ENCODE peak calls at places on chromosomes 3 and 15, in four cellular contexts. S is tibial nerve; R is activated CD8-positive, alpha-beta memory T cell treated with anti-CD3 and anti-CD28 coated beads, Interleukin-2, amount 50 U/mL, for 48 hours; V is stimulated activated CD4-positive, alpha-beta T cell treated with anti-CD3 and anti-CD28 coated beads, Interleukin-4, amount 100 ng/mL, for 1 hour. Q is an unnamed sample.

GRCh38 chr3:67598814-67599556 is 55.4 kb downstream of the SUCLG2 start:
- DNase-seq in V (no peak), S (no peak), R (no peak), Q (no peak)

GRCh38 chr3:129657261-129658046 is 51.0 kb upstream of the PLXND1 start:
- DNase-seq in S (no peak), R (no peak), V (no peak), Q (no peak)

GRCh38 chr3:138673641-138674040 is 65.1 kb downstream of the FAIM start:
- DNase-seq in V (no peak), R (no peak), S (no peak), Q (no peak)

GRCh38 chr3:66297917-66298316 is 77.1 kb downstream of the SLC25A26 start:
- DNase-seq in V (no peak), R (no peak), S (no peak), Q (no peak)

GRCh38 chr3:152270944-152271343 is 2.2 kb downstream of the MBNL1 start:
- DNase-seq in V (no peak), R (no peak), S (no peak), Q (no peak)

GRCh38 chr3:98343647-98344507 is 9.8 kb upstream of the OR5K4 start:
- DNase-seq in R (no peak), V (no peak), S (peak; percentile 26), Q (peak; percentile 51)

GRCh38 chr15:45129651-45130129 is at the start of the genes DUOX1 and DUOXA1:
- DNase-seq in R (no peak), V (peak; percentile 44), S (no peak), Q (peak; percentile 47)

GRCh38 chr3:23490459-23490858 is 287.3 kb downstream of the UBE2E2 start:
- DNase-seq in V (no peak), R (no peak), S (no peak), Q (no peak)

GRCh38 chr3:90035643-90036042 is 928.2 kb downstream of the EPHA3 start:
- DNase-seq in S (no peak), V (no peak), R (no peak), Q (no peak)

GRCh38 chr15:92974183-92974915 is 74.2 kb downstream of the CHD2 start:
- DNase-seq in V (no peak), R (no peak), S (no peak), Q (no peak)

GRCh38 chr15:34216527-34217270 is 6.8 kb upstream of the KATNBL1 start:
- DNase-seq in R (no peak), S (no peak), V (no peak), Q (no peak)

GRCh38 chr15:92011611-92012367 is 158.3 kb downstream of the SLCO3A1 start:
- DNase-seq in R (peak; percentile 59), S (no peak), V (peak; percentile 30), Q (peak; percentile 46)

GRCh38 chr15:90987561-90988141 is 6.7 kb downstream of the PRC1 start:
- DNase-seq in R (no peak), S (no peak), V (no peak), Q (no peak)

GRCh38 chr15:55245058-55245457 is 44.6 kb downstream of the RAB27A start:
- DNase-seq in R (no peak), S (no peak), V (no peak), Q (peak; percentile 34)

GRCh38 chr3:114447545-114447944 is 153.7 kb downstream of the TIGIT start:
- DNase-seq in V (no peak), R (no peak), S (no peak), Q (no peak)

GRCh38 chr3:53134631-53135232 is 4.5 kb upstream of the RFT1 start:
- DNase-seq in R (peak; percentile 81), S (peak; percentile 40), V (peak; percentile 61), Q (peak; percentile 80)

GRCh38 chr15:101372149-101372577 is 77.1 kb upstream of the SNRPA1 start:
- DNase-seq in S (no peak), R (no peak), V (no peak), Q (no peak)

GRCh38 chr3:17741621-17742091 is 775 bp downstream of the TBC1D5 start:
- DNase-seq in S (peak; percentile 50), V (no peak), R (no peak), Q (no peak)

GRCh38 chr3:46386206-46386605 is 15.5 kb downstream of the CCR5 start:
- DNase-seq in S (no peak), V (no peak), R (no peak), Q (peak; percentile 37)

GRCh38 chr15:101476756-101477155 is 12.8 kb downstream of the PCSK6 start:
- DNase-seq in V (no peak), R (peak; percentile 18), S (no peak), Q (no peak)

GRCh38 chr3:30370681-30371271 is 235.6 kb upstream of the TGFBR2 start:
- DNase-seq in V (no peak), S (no peak), R (no peak), Q (no peak)

GRCh38 chr15:49320337-49320736 is 102.7 kb upstream of the FGF7 start:
- DNase-seq in V (no peak), R (no peak), S (no peak), Q (no peak)

GRCh38 chr15:98649996-98650870 is 1.9 kb downstream of the IGF1R start:
- DNase-seq in R (peak; percentile 75), V (peak; percentile 54), S (peak; percentile 35), Q (peak; percentile 61)

GRCh38 chr3:128585974-128586373 is 64.6 kb downstream of the RPN1 start:
- DNase-seq in S (no peak), V (no peak), R (no peak), Q (no peak)

GRCh38 chr3:29430558-29430971 is 149.7 kb downstream of the RBMS3 start:
- DNase-seq in V (no peak), S (no peak), R (no peak), Q (no peak)

GRCh38 chr3:178455264-178455663 is 81.0 kb upstream of the KCNMB2 start:
- DNase-seq in R (no peak), S (no peak), V (no peak), Q (no peak)

GRCh38 chr3:184630861-184631260 is 69.3 kb downstream of the EPHB3 start:
- DNase-seq in S (no peak), V (no peak), R (no peak), Q (no peak)

GRCh38 chr3:166560253-166560652 is 723.0 kb upstream of the BCHE start:
- DNase-seq in V (no peak), S (no peak), R (no peak), Q (no peak)

GRCh38 chr15:100454148-100454547 is 74.6 kb downstream of the CERS3 start:
- DNase-seq in V (no peak), S (no peak), R (no peak), Q (no peak)

GRCh38 chr3:47343471-47343971 is 37.3 kb upstream of the PTPN23 start:
- DNase-seq in V (no peak), R (no peak), S (no peak), Q (no peak)

GRCh38 chr3:32684800-32685603 is at the start of gene CNOT10:
- DNase-seq in V (peak; percentile 94), R (peak; percentile 97), S (peak; percentile 86), Q (peak; percentile 96)

GRCh38 chr3:97230486-97230885 is 416.1 kb downstream of the EPHA6 start:
- DNase-seq in S (no peak), V (no peak), R (no peak), Q (no peak)

GRCh38 chr3:111862415-111862814 is 3.4 kb downstream of the PHLDB2 start:
- DNase-seq in V (no peak), S (no peak), R (no peak), Q (no peak)

GRCh38 chr3:159733194-159733860 is 255.3 kb upstream of the IL12A start:
- DNase-seq in S (no peak), R (no peak), V (no peak), Q (no peak)

GRCh38 chr3:62007036-62007435 is 366.3 kb downstream of the FEZF2 start:
- DNase-seq in V (no peak), R (no peak), S (no peak), Q (no peak)